ENCODE peak calls at places on chromosomes 4 and X, in four cellular contexts. I is neuronal stem cell, S is AG04450, J is upper lobe of right lung. C is an unnamed sample.

GRCh38 chrX:154307207-154307606 is 11.6 kb downstream of the TKTL1 start:
- DNase-seq in I (no peak), S (no peak), J (no peak), C (no peak)

GRCh38 chr4:181143241-181143854 is 1099.9 kb upstream of the TENM3 start:
- DNase-seq in I (peak), S (peak), J (peak), C (peak)

GRCh38 chr4:108166441-108167315 is 2.1 kb downstream of the LEF1 start:
- DNase-seq in I (peak), S (no peak), J (no peak), C (no peak)

GRCh38 chr4:138972956-138973819 is 42.4 kb upstream of the NOCT start:
- DNase-seq in I (peak), S (no peak), J (no peak), C (no peak)

GRCh38 chrX:107684956-107685385 is 56.7 kb downstream of the PRPS1 start:
- DNase-seq in I (no peak), S (no peak), J (peak), C (peak)

GRCh38 chr4:40316333-40316781 is 18.8 kb upstream of the CHRNA9 start:
- DNase-seq in I (no peak), S (peak), J (no peak), C (peak)

GRCh38 chrX:4240541-4241194 is 527.2 kb upstream of the PRKX start:
- DNase-seq in I (no peak), S (no peak), J (no peak), C (no peak)

GRCh38 chr4:41256131-41256739 is 493 bp upstream of the UCHL1 start:
- DNase-seq in I (peak), S (peak), J (no peak), C (no peak)

GRCh38 chr4:26874110-26874509 is 13.5 kb downstream of the STIM2 start:
- DNase-seq in I (no peak), S (no peak), J (no peak), C (no peak)

GRCh38 chr4:173167793-173168395 is 717 bp upstream of the GALNT7 start:
- DNase-seq in I (no peak), S (no peak), J (peak), C (no peak)

GRCh38 chr4:6124386-6125102 is 75.8 kb downstream of the JAKMIP1 start:
- DNase-seq in I (no peak), S (no peak), J (peak), C (no peak)

GRCh38 chrX:19627533-19627932 is 112.2 kb upstream of the MAP3K15 start:
- DNase-seq in I (no peak), S (no peak), J (no peak), C (no peak)

GRCh38 chr4:99552872-99553271 is 11.0 kb downstream of the TRMT10A start:
- DNase-seq in I (no peak), S (no peak), J (no peak), C (no peak)

GRCh38 chr4:142126890-142127497 is 490.6 kb downstream of the IL15 start:
- DNase-seq in I (peak), S (peak), J (no peak), C (peak)

GRCh38 chr4:163330828-163331628 is 1.4 kb downstream of the NPY1R start:
- DNase-seq in I (no peak), S (no peak), J (no peak), C (no peak)

GRCh38 chr4:17218801-17219200 is 293.1 kb downstream of the QDPR start:
- DNase-seq in I (no peak), S (no peak), J (no peak), C (no peak)

GRCh38 chrX:28773807-28774206 is 186.6 kb downstream of the IL1RAPL1 start:
- DNase-seq in I (no peak), S (no peak), J (no peak), C (no peak)

GRCh38 chr4:78652282-78652876 is 100.8 kb downstream of the ANXA3 start:
- DNase-seq in I (no peak), S (no peak), J (no peak), C (no peak)

DNA sequence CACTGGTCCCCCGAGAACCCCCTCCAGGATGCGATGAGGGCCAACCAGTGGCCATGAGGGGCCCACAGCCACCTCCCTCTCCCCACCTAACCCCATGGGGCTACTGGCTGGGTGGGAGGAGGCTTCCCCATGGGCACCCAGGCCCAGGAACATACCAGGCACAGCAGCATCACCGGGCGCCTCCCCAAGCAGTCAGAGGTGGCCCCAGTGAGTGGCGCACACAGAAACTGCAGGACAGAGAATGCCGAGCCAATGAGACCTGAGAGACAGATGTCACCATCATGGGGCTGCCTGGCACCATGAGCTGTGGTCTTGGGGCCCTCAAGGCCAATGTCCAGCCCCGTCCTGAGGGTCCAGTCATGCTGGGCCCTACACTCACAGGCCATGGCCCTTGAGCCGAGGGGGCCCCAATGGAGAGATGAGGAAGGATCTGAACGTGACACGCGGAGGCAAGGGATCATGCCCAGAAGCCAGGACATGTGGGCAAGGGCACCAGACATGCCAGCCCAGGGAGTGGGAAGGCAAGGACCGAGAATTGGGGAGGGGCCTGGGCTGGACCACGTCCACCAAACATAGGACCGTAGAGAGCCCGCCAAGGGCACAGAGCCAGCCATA is 30.1 kb downstream of the NOP14 start:
- DNase-seq in I (no peak), S (no peak), J (peak), C (no peak)
- H3K4me3 ChIP-seq in I (peak), S (peak), J (peak), C (peak)

GRCh38 chrX:71509289-71509688 is 23.6 kb upstream of the OGT start:
- DNase-seq in I (no peak), S (no peak), J (no peak), C (no peak)

GRCh38 chrX:71515039-71515398 is 17.9 kb upstream of the OGT start:
- DNase-seq in I (no peak), S (no peak), J (no peak), C (no peak)

DNA sequence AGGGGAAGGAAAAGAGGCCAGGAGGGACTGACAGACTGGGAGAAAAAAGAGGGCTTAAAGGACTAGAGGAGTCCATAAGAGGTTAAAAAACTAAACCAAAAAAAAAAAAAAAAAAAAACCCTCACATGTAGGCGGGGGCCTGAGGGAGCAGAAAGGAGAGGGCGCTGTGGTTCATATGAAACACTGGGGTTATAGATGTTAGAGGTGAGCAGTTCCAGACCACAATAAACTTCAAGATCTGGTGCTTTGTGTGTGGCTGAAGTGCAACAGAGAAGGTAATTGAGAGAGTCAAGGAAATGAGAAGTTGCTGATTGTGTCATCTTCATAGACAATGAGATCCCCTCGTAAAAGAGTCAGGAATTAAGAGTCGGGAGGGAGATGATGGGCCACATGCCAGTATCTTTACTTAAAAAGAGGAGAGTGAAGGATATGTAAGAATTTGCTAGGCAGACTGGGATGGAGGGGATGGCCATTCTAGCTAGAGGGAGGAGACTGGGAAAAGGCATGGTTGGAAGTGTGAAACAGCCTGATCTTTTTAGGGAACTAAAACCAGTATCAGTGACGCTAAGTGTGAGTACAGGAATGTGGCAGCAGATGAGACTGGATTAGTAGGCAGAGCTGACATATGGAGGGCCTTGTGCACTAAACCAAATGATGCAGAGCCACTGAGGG is 18.4 kb upstream of the OGT start:
- DNase-seq in I (no peak), S (no peak), J (no peak), C (no peak)
- H3K4me3 ChIP-seq in I (no peak), S (no peak), J (no peak), C (no peak)

DNA sequence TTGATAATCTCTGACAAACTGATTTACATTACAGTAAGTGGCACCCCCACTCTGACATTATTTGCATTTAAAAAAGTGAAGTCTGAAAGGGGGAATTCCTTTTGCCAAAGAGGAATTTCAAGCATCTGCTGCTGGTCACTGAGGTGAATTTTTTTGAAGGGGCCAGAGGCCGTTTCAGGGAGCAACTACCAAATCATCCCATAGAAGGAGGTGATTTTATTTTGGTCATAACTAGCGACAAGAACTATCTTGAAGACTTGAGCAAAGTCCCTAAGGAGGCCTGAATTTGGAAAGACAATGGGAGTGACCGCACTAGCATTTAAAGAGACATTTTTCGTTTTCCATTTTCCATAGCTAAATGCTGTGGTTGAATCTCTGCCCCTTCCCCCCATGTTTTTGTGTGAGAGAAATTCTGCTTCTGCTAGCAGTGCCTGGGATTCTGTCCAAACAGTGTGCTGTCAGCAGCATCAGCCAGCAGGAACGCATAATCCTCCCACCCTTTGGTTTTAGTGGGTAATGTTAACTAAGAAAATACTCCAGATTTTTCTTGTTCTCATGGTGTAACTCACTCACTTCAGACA is 110.1 kb upstream of the MED14 start:
- DNase-seq in I (no peak), S (peak), J (no peak), C (no peak)
- H3K4me3 ChIP-seq in I (no peak), S (peak), J (no peak), C (no peak)

DNA sequence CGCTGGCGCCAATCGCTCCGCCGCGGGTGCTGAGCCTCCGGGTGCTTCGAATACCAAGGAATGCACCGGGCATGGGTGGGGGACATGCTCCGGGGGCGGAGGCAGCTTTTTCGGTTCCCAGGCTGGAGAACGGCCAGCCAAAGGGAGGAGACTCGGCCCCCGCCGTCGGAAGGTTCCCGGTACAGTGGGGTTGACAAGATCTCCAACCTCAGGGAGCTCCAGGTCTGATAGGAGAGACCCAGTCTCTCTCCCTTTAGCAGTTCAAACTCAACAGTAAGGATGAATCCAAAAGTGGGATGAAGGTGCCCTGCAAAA is 29.1 kb upstream of the BCORL1 start:
- DNase-seq in I (no peak), S (no peak), J (no peak), C (no peak)
- H3K4me3 ChIP-seq in I (peak), S (no peak), J (peak), C (no peak)

DNA sequence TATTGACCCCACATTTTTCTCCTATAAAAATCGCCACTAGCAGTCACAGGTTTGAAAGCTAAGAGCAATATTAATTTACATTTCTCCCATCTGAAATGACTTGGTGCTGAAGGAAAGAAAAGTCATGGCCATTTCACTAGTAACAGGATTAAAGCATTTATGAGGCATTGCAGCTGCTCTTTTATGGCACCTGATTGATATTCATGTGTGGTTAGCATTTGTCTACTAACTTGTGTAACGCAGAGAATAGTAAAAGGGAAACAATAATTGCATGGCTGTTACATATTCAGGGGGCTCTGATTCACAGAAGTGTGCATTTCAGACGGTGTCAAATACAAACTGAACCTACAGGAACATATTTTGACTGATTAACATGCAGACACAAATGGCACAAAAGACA is 5.2 kb downstream of the PCDH19 start:
- DNase-seq in I (no peak), S (no peak), J (no peak), C (no peak)
- H3K4me3 ChIP-seq in I (no peak), S (no peak), J (no peak), C (no peak)

DNA sequence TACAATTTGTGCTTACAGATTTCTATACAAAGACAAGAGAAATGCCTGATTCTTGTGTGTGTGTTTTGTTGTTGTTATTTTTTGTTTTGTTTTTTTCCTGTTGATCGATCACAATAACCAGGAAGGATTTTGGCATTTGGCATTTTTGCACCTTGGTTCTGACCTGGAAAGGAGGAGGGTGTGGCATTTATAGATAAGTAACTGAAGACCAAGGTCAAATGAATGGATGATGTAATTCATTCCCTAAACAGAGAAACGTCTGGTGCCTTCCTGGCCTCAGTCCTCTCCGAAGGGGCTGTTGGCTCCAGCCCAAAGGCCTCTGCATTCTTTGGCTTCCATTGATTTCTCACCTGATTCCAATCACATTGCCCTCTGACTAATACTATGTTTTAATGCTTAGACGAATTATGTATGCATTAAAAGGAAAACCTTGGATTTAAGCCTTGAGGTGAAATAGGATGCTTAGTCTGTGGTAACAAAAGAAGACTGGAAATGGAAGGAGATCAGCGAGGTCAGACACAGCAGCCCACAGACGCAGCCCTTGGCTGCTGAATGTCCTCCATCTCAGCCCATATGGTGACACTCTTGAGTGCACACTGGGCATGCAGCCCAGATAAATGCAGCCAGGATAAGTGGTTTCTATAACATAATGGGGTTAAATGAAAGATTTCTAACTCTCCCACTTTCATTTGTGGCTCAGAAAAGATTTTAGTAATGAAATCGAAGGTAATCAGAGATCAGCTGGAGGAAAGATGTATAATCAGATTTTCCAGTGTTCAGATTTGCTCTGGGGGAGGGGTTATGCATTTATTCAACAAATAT is 60.5 kb upstream of the TRIM2 start:
- DNase-seq in I (no peak), S (no peak), J (no peak), C (no peak)
- H3K4me3 ChIP-seq in I (no peak), S (no peak), J (no peak), C (no peak)

DNA sequence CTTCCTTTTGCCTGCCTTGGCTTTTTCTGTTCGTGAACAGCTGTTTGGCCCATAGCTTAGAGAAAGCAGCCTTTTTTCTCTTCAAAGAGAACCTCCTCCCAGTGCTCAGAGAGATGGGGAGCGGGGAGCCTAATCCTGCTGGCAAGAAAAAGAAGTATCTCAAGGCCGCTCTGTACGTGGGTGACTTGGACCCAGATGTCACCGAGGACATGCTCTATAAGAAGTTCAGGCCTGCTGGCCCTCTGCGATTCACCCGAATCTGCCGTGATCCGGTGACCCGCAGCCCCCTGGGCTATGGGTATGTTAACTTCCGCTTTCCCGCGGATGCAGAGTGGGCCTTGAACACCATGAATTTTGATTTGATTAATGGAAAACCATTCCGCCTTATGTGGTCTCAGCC is 826 bp downstream of the PABPC5 start:
- DNase-seq in I (no peak), S (no peak), J (no peak), C (no peak)
- H3K4me3 ChIP-seq in I (no peak), S (peak), J (peak), C (no peak)

DNA sequence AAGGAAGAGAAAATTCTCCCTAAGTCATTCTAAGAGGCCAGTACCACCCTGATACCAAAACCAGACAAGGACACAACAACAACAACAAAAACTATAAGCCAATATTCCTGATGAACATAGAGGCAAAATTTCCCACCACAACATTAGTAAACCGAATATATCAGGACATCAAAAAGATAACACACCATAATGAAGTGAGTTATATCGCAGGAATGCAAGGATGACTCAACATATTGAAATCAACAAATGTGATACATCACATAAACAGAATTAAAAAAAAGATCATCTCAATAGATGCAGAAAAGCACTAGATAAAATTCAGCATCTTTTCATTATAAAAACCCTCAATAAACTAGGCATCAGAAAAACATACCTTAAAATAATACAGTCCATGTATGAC is 1844.4 kb upstream of the PCDH10 start:
- DNase-seq in I (no peak), S (no peak), J (no peak), C (no peak)
- H3K4me3 ChIP-seq in I (no peak), S (no peak), J (no peak), C (no peak)

C was measured in keratinocyte.